ENCODE peak calls at places on chromosomes 3 and 15, in six cellular contexts. U is astrocyte of the cerebellum, R is AG09319, Z is cardiac muscle cell, P is fibroblast of the aortic adventitia, D is NB4. C is an unnamed sample.

GRCh38 chr3:102174312-102174712 is 260.5 kb upstream of the ZPLD1 start:
- DNase-seq in U (no peak), R (peak), Z (no peak), P (peak), D (no peak), C (no peak)

GRCh38 chr3:139522421-139522820 is 17.1 kb downstream of the RBP1 start:
- DNase-seq in U (no peak), R (no peak), Z (peak), P (no peak), D (peak), C (no peak)

GRCh38 chr15:50813865-50814264 is 48.4 kb upstream of the SPPL2A start:
- DNase-seq in U (no peak), R (no peak), Z (no peak), P (peak), D (no peak), C (no peak)

GRCh38 chr3:12471228-12471627 is 13.1 kb upstream of the TSEN2 start:
- DNase-seq in U (no peak), R (no peak), Z (no peak), P (no peak), D (peak), C (no peak)

GRCh38 chr15:59349715-59350420 is 22.8 kb downstream of the MYO1E start:
- DNase-seq in U (peak), R (no peak), Z (no peak), P (peak), D (peak), C (no peak)

GRCh38 chr3:46898321-46899150 is 21.0 kb downstream of the PTH1R start:
- DNase-seq in U (no peak), R (no peak), Z (no peak), P (no peak), D (no peak), C (no peak)

GRCh38 chr3:52593103-52593502 is 56.7 kb downstream of the UQCC5 start:
- DNase-seq in U (no peak), R (no peak), Z (peak), P (no peak), D (no peak), C (no peak)

GRCh38 chr3:177781686-177782161 is 584.4 kb upstream of the TBL1XR1 start:
- DNase-seq in U (no peak), R (peak), Z (peak), P (peak), D (peak), C (peak)

GRCh38 chr15:98669638-98670037 is 21.3 kb downstream of the IGF1R start:
- DNase-seq in U (no peak), R (no peak), Z (no peak), P (no peak), D (no peak), C (no peak)

GRCh38 chr3:177603137-177603603 is 405.9 kb upstream of the TBL1XR1 start:
- DNase-seq in U (no peak), R (no peak), Z (no peak), P (no peak), D (peak), C (no peak)

GRCh38 chr15:101055411-101055810 is 136.3 kb downstream of the LRRK1 start:
- DNase-seq in U (no peak), R (no peak), Z (no peak), P (no peak), D (no peak), C (no peak)

GRCh38 chr15:64975390-64975789 is 14.3 kb downstream of the SPG21 start:
- DNase-seq in U (no peak), R (no peak), Z (no peak), P (no peak), D (no peak), C (no peak)

GRCh38 chr3:69768436-69768835 is 29.2 kb downstream of the MITF start:
- DNase-seq in U (no peak), R (no peak), Z (no peak), P (no peak), D (no peak), C (no peak)

GRCh38 chr3:169034401-169034800 is 629.1 kb downstream of the MECOM start:
- DNase-seq in U (no peak), R (peak), Z (no peak), P (peak), D (peak), C (no peak)

GRCh38 chr15:85692873-85693272 is 101.9 kb downstream of the KLHL25 start:
- DNase-seq in U (no peak), R (no peak), Z (no peak), P (no peak), D (no peak), C (no peak)

GRCh38 chr3:10196389-10197052 is 31.8 kb downstream of the IRAK2 start:
- DNase-seq in U (no peak), R (no peak), Z (no peak), P (peak), D (peak), C (no peak)

GRCh38 chr3:81352867-81353266 is 408.6 kb downstream of the GBE1 start:
- DNase-seq in U (no peak), R (no peak), Z (peak), P (peak), D (peak), C (no peak)

GRCh38 chr3:64190517-64191515 is 34.5 kb downstream of the PRICKLE2 start:
- DNase-seq in U (no peak), R (peak), Z (no peak), P (peak), D (peak), C (no peak)

GRCh38 chr3:197362086-197362485 is 63.7 kb upstream of the DLG1 start:
- DNase-seq in U (no peak), R (no peak), Z (no peak), P (no peak), D (no peak), C (no peak)

GRCh38 chr3:102129774-102130608 is 280.7 kb downstream of the NFKBIZ start:
- DNase-seq in U (peak), R (no peak), Z (no peak), P (peak), D (peak), C (no peak)

GRCh38 chr3:124615896-124616543 is 114.2 kb upstream of the UMPS start:
- DNase-seq in U (no peak), R (no peak), Z (peak), P (no peak), D (no peak), C (no peak)

GRCh38 chr3:126373682-126374601 is 16.7 kb upstream of the KLF15 start:
- DNase-seq in U (peak), R (peak), Z (peak), P (peak), D (no peak), C (no peak)

GRCh38 chr15:48645558-48646330 is at the start of gene FBN1:
- DNase-seq in U (peak), R (peak), Z (peak), P (peak), D (peak), C (peak)

GRCh38 chr3:46235425-46235824 is 6.8 kb upstream of the CCR3 start:
- DNase-seq in U (no peak), R (no peak), Z (no peak), P (no peak), D (no peak), C (no peak)

GRCh38 chr3:11770105-11770476 is 76.6 kb downstream of the TAMM41 start:
- DNase-seq in U (no peak), R (no peak), Z (no peak), P (peak), D (no peak), C (no peak)

GRCh38 chr3:123618076-123618703 is 33.3 kb upstream of the HACD2 start:
- DNase-seq in U (no peak), R (no peak), Z (no peak), P (peak), D (peak), C (no peak)

GRCh38 chr3:138796761-138797160 is 38.0 kb downstream of the PIK3CB start:
- DNase-seq in U (no peak), R (no peak), Z (no peak), P (no peak), D (no peak), C (no peak)

GRCh38 chr3:126679831-126680677 is 24.0 kb upstream of the CHCHD6 start:
- DNase-seq in U (no peak), R (no peak), Z (no peak), P (no peak), D (no peak), C (no peak)

GRCh38 chr3:155007729-155008128 is 72.4 kb upstream of the MME start:
- DNase-seq in U (no peak), R (no peak), Z (no peak), P (no peak), D (no peak), C (no peak)

GRCh38 chr3:172151610-172152293 is 112.4 kb downstream of the FNDC3B start:
- DNase-seq in U (no peak), R (no peak), Z (no peak), P (no peak), D (no peak), C (no peak)

GRCh38 chr3:196620228-196620627 is 19.3 kb upstream of the NRROS start:
- DNase-seq in U (no peak), R (no peak), Z (peak), P (no peak), D (peak), C (no peak)

GRCh38 chr15:44195151-44195740 is at the start of gene FRMD5:
- DNase-seq in U (peak), R (peak), Z (peak), P (peak), D (no peak), C (peak)

GRCh38 chr3:38314767-38315487 is 31.7 kb upstream of the XYLB start:
- DNase-seq in U (no peak), R (no peak), Z (no peak), P (no peak), D (no peak), C (no peak)

GRCh38 chr3:150875548-150875947 is 29.7 kb downstream of the MINDY4B start:
- DNase-seq in U (no peak), R (no peak), Z (no peak), P (peak), D (no peak), C (no peak)

GRCh38 chr15:34849364-34849959 is 54.1 kb upstream of the ACTC1 start:
- DNase-seq in U (no peak), R (no peak), Z (no peak), P (no peak), D (no peak), C (no peak)

GRCh38 chr3:147702499-147702898 is 293.3 kb downstream of the ZIC1 start:
- DNase-seq in U (no peak), R (no peak), Z (no peak), P (peak), D (no peak), C (no peak)

GRCh38 chr15:89912674-89913396 is at the start of gene ARPIN:
- DNase-seq in U (no peak), R (no peak), Z (peak), P (peak), D (no peak), C (peak)

GRCh38 chr3:23094890-23095462 is 108.2 kb upstream of the UBE2E2 start:
- DNase-seq in U (peak), R (no peak), Z (no peak), P (peak), D (no peak), C (no peak)

GRCh38 chr3:143707848-143708247 is 140.4 kb downstream of the SLC9A9 start:
- DNase-seq in U (no peak), R (no peak), Z (no peak), P (no peak), D (no peak), C (no peak)

GRCh38 chr15:65653781-65654521 is 32.2 kb downstream of the SLC24A1 start:
- DNase-seq in U (no peak), R (no peak), Z (no peak), P (peak), D (no peak), C (no peak)

DNA sequence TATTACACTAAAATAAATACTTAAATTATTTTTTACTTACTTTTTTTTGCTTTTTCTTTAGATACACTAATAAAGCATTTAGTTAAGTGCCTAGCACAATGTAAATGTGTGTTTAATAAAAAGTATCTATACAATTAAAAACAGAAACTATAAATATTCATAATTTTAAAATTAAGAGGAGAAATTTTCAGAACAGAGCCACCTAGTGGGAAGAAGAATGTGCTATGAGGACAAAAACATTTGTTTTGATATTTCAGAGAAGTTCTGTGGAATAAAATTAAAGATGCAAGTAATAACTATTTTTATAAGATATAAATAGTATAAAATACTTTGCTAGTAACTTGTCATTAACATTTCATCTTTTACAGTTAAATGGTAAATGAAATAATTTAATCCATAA is 33.6 kb upstream of the PLSCR5 start:
- DNase-seq in U (no peak), R (no peak), Z (peak), P (peak), D (no peak), C (no peak)
- TF ChIP-seq CTCF in U (peak), R (peak), Z (peak), P (peak), D (peak), C (peak)

GRCh38 chr3:152322756-152323155 is 54.0 kb downstream of the MBNL1 start:
- DNase-seq in U (no peak), R (no peak), Z (no peak), P (peak), D (peak), C (no peak)

GRCh38 chr3:152321806-152322377 is 53.2 kb downstream of the MBNL1 start:
- DNase-seq in U (no peak), R (no peak), Z (no peak), P (no peak), D (no peak), C (no peak)

GRCh38 chr3:152319256-152319655 is 50.5 kb downstream of the MBNL1 start:
- DNase-seq in U (no peak), R (no peak), Z (no peak), P (no peak), D (no peak), C (no peak)

GRCh38 chr3:152320201-152320617 is 51.5 kb downstream of the MBNL1 start:
- DNase-seq in U (no peak), R (no peak), Z (no peak), P (peak), D (peak), C (no peak)

GRCh38 chr3:152321321-152321720 is 52.6 kb downstream of the MBNL1 start:
- DNase-seq in U (no peak), R (no peak), Z (no peak), P (no peak), D (no peak), C (no peak)
- TF ChIP-seq CTCF in U (no peak), R (no peak), Z (no peak), P (no peak), D (no peak), C (no peak)

DNA sequence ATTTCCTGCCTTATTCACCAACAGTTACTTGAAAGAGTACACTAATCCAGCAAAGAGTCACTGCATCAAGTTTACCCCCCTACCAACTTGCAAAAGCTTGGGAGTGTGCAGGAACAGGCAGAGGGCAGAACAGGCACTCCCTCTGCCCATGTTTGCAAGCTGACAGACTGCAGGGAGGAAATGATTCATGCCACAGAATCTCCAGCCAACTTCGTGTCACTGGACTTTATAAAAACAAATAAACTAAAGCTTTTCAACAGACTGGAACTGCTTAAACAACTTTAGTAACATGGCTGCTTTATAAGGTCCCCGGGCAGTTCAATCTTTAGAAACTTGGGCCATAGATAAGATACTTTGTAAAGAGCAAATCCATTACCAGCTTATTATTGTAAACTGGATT is 129.5 kb downstream of the THRB start:
- DNase-seq in U (peak), R (peak), Z (no peak), P (peak), D (peak), C (no peak)
- TF ChIP-seq CTCF in U (no peak), R (peak), Z (peak), P (no peak), D (no peak), C (no peak)

GRCh38 chr15:92953997-92954396 is 53.9 kb downstream of the CHD2 start:
- DNase-seq in U (no peak), R (no peak), Z (no peak), P (no peak), D (no peak), C (no peak)

GRCh38 chr15:92955706-92956105 is 55.6 kb downstream of the CHD2 start:
- DNase-seq in U (no peak), R (no peak), Z (no peak), P (no peak), D (no peak), C (no peak)

GRCh38 chr15:92952451-92952850 is 52.3 kb downstream of the CHD2 start:
- DNase-seq in U (no peak), R (no peak), Z (no peak), P (no peak), D (no peak), C (no peak)

GRCh38 chr15:92953569-92953968 is 53.4 kb downstream of the CHD2 start:
- DNase-seq in U (no peak), R (no peak), Z (no peak), P (no peak), D (no peak), C (no peak)

DNA sequence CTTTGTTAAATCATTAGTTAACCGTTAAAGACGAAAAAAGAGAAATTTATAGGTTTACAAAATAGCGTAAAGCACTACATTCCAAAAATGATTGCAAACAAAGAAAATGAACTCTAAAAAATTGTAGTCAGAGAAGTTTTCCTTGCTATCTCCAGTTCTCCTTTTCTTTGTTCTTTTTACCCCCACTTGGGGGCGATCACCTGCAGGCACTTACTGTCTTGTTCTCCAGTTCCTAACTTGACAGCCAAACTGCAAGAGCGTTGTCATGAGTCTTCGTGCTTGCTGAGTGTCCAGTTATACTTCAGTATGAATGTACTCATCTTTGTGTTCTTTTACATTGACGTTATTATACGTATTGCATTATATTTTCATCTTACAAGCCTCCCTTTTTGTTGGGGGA is 54.5 kb downstream of the CHD2 start:
- DNase-seq in U (no peak), R (no peak), Z (peak), P (no peak), D (peak), C (no peak)
- TF ChIP-seq CTCF in U (peak), R (peak), Z (peak), P (peak), D (peak), C (peak)